ENCODE peak calls at places on chromosome 22, in seven cellular contexts. B, H, G, S, T, A and I are unnamed samples. For H3K36me3 and H3K9me3, the result is how much of the 10 kb centered on the place peaks cover.

GRCh38 chr22:45195616-45196015 is 31.9 kb downstream of the NUP50 start:
- DNase-seq in G (no peak), S (no peak), T (no peak), B (no peak), A (no peak), H (no peak), I (no peak)

GRCh38 chr22:20576445-20576816 is 69.0 kb downstream of the MED15 start:
- DNase-seq in S (no peak), H (no peak), T (no peak), B (no peak), G (no peak), A (no peak), I (no peak)

GRCh38 chr22:23742505-23743264 is 8.2 kb downstream of the ZNF70 start:
- DNase-seq in G (peak), B (no peak), A (no peak), T (peak), S (no peak), H (no peak), I (no peak)

GRCh38 chr22:44455151-44455962 is 42.7 kb downstream of the RTL6 start:
- DNase-seq in H (peak), A (peak), G (no peak), S (no peak), T (peak), B (peak), I (no peak)

GRCh38 chr22:45627489-45628233 is 44.0 kb upstream of the ATXN10 start:
- DNase-seq in S (no peak), B (no peak), T (no peak), H (no peak), G (no peak), A (no peak), I (no peak)

GRCh38 chr22:50727678-50728522 is 10.1 kb upstream of the ACR start:
- DNase-seq in G (peak), B (peak), H (no peak), A (no peak), S (no peak), T (no peak), I (no peak)

GRCh38 chr22:31341386-31342088 is 4.6 kb downstream of the PATZ1 start:
- DNase-seq in S (no peak), G (no peak), A (no peak), B (no peak), T (no peak), H (no peak), I (no peak)

GRCh38 chr22:30310881-30311771 is 15.6 kb downstream of the TBC1D10A start:
- DNase-seq in T (peak), G (peak), H (no peak), S (peak), A (no peak), B (peak), I (no peak)

GRCh38 chr22:48098243-48098935 is 1335.9 kb downstream of the TBC1D22A start:
- DNase-seq in A (peak), T (no peak), S (no peak), B (no peak), G (no peak), H (no peak), I (no peak)

GRCh38 chr22:33918676-33919590 is 1.3 kb downstream of the LARGE1 start:
- DNase-seq in S (no peak), T (no peak), H (no peak), B (no peak), A (no peak), G (no peak), I (no peak)

GRCh38 chr22:24583972-24584790 is 8.7 kb downstream of the LRRC75B start:
- DNase-seq in G (no peak), B (no peak), S (no peak), T (no peak), A (no peak), H (no peak), I (no peak)

GRCh38 chr22:27786253-27786898 is 15.2 kb downstream of the MN1 start:
- DNase-seq in H (no peak), A (no peak), B (no peak), G (no peak), T (no peak), S (no peak), I (no peak)

GRCh38 chr22:31075961-31076360 is 5.2 kb upstream of the SMTN start:
- DNase-seq in B (peak), S (peak), H (no peak), G (peak), T (peak), A (no peak), I (no peak)

GRCh38 chr22:19822301-19823117 is 32.2 kb downstream of the GNB1L start:
- DNase-seq in G (no peak), T (no peak), A (no peak), H (peak), S (no peak), B (no peak), I (no peak)

GRCh38 chr22:45171830-45172229 is 8.1 kb downstream of the NUP50 start:
- DNase-seq in B (no peak), T (no peak), G (no peak), S (no peak), A (no peak), H (no peak), I (no peak)

GRCh38 chr22:20858615-20859416 is at the start of the genes PI4KA and SNAP29:
- DNase-seq in H (peak), G (peak), S (peak), A (peak), B (peak), T (peak), I (peak)

GRCh38 chr22:29476116-29476515 is 3.9 kb upstream of the NEFH start:
- DNase-seq in T (no peak), A (no peak), G (no peak), H (no peak), S (no peak), B (no peak), I (no peak)

GRCh38 chr22:42877597-42878340 is 20.7 kb upstream of the ARFGAP3 start:
- DNase-seq in T (no peak), G (no peak), H (no peak), B (no peak), S (no peak), A (no peak), I (no peak)
- H3K36me3 ChIP-seq in T (half or more), G (under half), H (half or more), B (half or more), S (under half), A (under half), I (under half)

DNA sequence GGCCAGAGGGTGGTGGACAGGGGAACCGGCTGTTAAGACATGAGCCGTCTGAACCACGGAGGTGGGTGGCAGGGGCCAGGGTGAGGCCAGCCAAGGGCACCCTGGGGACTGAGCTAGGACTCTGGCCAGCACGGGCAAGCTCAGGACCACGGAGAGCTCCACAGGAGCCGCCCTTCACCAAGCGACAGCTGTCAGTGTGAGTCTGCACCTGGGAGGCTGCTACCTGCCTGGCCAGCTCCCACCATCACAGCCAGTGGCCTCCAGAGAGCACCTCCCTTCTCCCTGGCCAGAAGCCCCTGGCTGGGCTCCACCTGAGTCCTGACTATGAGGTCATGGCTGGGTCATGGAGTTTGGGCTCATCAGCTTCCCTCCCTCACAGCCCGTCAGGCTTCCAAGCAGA is 21.6 kb downstream of the MGAT3 start:
- DNase-seq in S (no peak), G (peak), H (no peak), A (no peak), T (no peak), B (peak), I (no peak)
- H3K27ac ChIP-seq in S (no peak), G (no peak), H (no peak), A (no peak), T (no peak), B (no peak), I (no peak)

GRCh38 chr22:49257551-49257951 is 570.1 kb downstream of the BRD1 start:
- DNase-seq in S (no peak), G (no peak), B (no peak), H (no peak), A (no peak), T (no peak), I (no peak)

GRCh38 chr22:49255741-49256318 is 571.8 kb downstream of the BRD1 start:
- DNase-seq in S (no peak), G (no peak), H (no peak), B (no peak), T (no peak), A (no peak), I (no peak)

GRCh38 chr22:49259870-49260615 is 567.6 kb downstream of the BRD1 start:
- DNase-seq in A (no peak), T (no peak), B (no peak), G (no peak), H (no peak), S (no peak), I (no peak)

GRCh38 chr22:49260681-49261580 is 566.7 kb downstream of the BRD1 start:
- DNase-seq in B (no peak), A (no peak), S (no peak), H (no peak), T (no peak), G (no peak), I (no peak)

GRCh38 chr22:49258107-49259010 is 569.3 kb downstream of the BRD1 start:
- DNase-seq in S (no peak), A (no peak), T (no peak), G (no peak), H (no peak), B (no peak), I (no peak)
- H3K9me3 ChIP-seq in S (under half), A (under half), T (under half), G (under half), H (under half), B (under half), I (under half)

DNA sequence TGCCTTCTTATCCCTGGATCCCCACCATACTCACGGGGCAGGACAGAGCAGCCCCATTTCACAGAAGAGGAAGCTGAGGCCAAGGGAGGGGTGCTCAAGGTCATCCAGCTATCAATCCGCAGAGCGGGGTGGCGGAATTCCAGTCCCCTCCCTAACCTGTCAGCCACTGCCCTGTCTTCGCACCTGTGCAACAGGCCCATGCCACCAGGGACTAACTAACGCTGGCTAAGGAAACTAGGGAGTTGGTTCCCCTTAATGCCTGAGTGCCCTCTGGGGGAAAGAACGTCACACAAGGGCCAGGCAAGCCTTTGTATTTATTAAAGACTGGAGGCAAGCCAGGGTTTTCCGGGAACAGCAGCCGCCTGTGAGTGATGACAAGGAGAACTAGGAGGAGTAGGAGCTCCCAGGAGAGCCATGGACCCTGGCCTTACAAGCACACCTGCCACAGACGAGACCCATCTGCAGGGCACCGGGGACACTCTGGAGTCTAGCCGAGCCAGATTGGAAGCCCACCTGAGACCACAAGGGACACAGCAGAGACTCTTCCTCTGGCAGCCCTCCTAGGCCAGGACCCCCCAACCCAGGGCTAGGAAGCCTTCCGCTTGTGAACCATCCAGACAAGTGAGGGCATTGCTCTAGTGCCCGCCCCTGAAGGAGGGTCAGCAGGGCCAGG is 64.4 kb downstream of the MYH9 start:
- DNase-seq in A (no peak), T (peak), B (peak), H (no peak), S (peak), G (no peak), I (no peak)
- H3K36me3 ChIP-seq in A (half or more), T (half or more), B (half or more), H (half or more), S (under half), G (under half), I (half or more)